ENCODE peak calls at places on chromosomes 3 and 15, in nine cellular contexts. F, E, G, T, P, M, S, N and K are unnamed samples.

GRCh38 chr3:177893321-177893720 is 642.9 kb upstream of the KCNMB2 start:
- DNase-seq in F (no peak), E (no peak), G (no peak), T (no peak), P (no peak), M (no peak), S (no peak), N (no peak), K (no peak)

GRCh38 chr3:195697582-195698324 is 23.0 kb upstream of the MUC20 start:
- DNase-seq in F (peak), E (no peak), G (peak), T (no peak), P (peak), M (peak), S (peak), N (no peak), K (peak)

GRCh38 chr3:39981547-39982184 is 172.3 kb downstream of the MYRIP start:
- DNase-seq in F (no peak), E (no peak), G (no peak), T (no peak), P (no peak), M (no peak), S (no peak), N (no peak), K (no peak)

GRCh38 chr3:57011022-57011421 is 49.4 kb upstream of the SPATA12 start:
- DNase-seq in F (no peak), E (no peak), G (no peak), T (no peak), P (no peak), M (no peak), S (no peak), N (no peak), K (no peak)

GRCh38 chr3:182957676-182958075 is 22.7 kb downstream of the DCUN1D1 start:
- DNase-seq in F (no peak), E (no peak), G (no peak), T (no peak), P (no peak), M (no peak), S (no peak), N (no peak), K (no peak)

GRCh38 chr15:55344206-55344605 is 25.2 kb downstream of the PIGB start:
- DNase-seq in F (peak), E (no peak), G (no peak), T (no peak), P (no peak), M (no peak), S (no peak), N (no peak), K (no peak)

GRCh38 chr15:89157061-89157460 is 64.3 kb downstream of the RLBP1 start:
- DNase-seq in F (no peak), E (no peak), G (no peak), T (no peak), P (no peak), M (no peak), S (no peak), N (no peak), K (no peak)

GRCh38 chr15:82625136-82625535 is 22.0 kb downstream of the CPEB1 start:
- DNase-seq in F (no peak), E (no peak), G (no peak), T (no peak), P (no peak), M (no peak), S (no peak), N (no peak), K (no peak)

GRCh38 chr15:79853492-79854328 is 43.1 kb downstream of the MTHFS start:
- DNase-seq in F (peak), E (peak), G (peak), T (no peak), P (peak), M (peak), S (peak), N (peak), K (peak)

DNA sequence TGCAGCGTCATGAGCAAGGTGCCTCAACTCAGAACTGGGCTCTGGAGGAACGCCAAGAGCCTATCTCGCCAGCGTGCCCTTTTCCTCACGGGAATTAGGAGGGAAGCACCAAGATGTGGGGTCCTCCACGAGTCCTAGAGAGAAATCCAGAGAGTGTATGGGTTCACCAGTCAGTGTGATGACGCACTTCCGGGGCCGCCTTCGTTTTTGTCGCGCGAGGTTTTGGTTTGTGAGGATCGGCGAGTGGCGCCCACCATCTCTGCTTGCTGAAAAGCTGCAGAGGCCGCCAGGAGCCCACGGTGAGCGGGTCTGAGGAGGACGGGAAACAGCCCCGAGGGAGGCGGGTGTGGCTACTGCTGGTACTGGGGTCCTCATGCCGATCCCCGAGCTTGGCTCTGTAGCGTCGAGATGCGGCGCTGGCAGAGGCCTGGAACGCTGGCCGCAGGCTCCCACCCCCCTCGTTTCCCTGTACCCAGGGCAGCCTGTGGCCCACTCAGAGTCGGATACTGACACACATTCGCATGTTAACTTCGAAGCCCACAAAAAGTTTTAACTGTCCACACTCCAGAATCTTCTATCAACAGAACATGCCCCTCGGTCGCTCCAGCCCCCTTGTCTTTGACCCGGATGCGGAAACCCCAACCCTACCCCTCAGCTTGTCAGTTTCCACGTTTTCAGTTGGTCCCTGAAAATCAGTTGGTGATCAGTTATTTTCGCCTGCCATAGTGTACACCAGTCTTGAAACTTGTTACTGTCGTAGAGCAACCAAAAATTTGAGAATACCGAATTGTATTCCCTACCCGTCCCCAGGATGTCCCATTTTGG is 30.4 kb downstream of the ZNF662 start:
- DNase-seq in F (peak), E (no peak), G (peak), T (no peak), P (no peak), M (no peak), S (no peak), N (no peak), K (no peak)
- H3K4me3 ChIP-seq in F (peak), E (no peak), G (peak), T (peak), P (peak), M (peak), S (no peak), N (no peak), K (peak)

GRCh38 chr3:58026598-58026997 is 18.4 kb downstream of the FLNB start:
- DNase-seq in F (peak), E (no peak), G (no peak), T (no peak), P (no peak), M (no peak), S (no peak), N (no peak), K (no peak)
- TF ChIP-seq CTCF in F (no peak), E (no peak), G (no peak), T (no peak), P (no peak), M (no peak), S (no peak), N (no peak), K (no peak)

DNA sequence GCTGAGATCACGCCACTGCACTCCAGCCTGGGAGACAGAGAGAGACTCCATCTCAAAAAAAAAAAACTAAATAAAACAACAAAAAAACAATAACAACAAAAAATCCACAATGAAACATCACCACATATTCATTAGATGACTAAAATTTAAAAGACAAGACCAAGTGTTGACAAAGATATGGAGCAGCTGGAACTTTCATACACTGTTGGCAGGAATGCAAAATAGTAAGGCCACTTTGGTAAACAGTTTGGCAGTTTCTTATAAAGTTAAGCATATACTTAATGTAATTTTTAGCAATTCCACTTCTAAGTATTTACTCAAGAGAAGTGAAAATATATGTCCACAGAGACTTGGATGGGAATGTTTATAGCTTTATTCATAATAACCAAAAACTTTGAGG is 43.2 kb downstream of the RBP2 start:
- DNase-seq in F (no peak), E (no peak), G (no peak), T (no peak), P (no peak), M (no peak), S (no peak), N (no peak), K (no peak)
- H3K4me3 ChIP-seq in F (no peak), E (no peak), G (no peak), T (no peak), P (no peak), M (no peak), S (no peak), N (no peak), K (no peak)

DNA sequence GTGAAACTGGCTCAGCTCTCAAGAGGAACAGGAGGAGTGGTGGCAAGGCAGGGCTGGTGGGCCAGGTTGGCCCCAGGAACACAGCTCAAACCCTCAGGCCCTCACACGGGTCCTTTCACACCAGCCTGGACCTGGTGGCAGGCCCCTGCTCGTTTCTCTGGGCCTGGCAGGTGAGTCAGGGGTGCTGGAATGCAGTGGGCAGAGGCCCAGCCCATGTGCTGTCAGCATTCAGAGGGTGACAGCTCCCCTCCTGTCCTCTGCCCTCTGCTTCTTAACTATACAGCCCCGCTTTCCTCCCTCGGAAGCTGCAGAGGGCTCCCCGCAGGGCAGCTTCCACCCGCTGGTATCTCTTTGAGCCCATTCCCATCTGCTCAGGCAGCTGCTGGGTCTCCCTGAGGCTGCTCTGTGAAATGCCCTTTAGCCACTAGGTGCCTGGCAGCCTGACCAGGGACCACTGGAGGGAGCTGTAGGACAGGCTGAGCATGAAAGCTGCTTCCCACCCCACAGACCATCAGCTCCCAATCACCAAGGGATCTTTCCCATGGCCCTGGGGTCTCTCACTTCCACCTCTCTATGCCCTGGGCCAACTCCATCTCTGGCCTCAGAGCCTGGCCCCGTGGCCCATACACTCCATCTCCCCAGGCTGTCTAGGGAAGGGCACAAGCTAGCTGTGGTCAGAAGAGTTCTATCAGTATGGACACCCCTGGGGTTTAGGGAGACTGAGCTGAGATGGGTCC is 24.8 kb downstream of the SHF start:
- DNase-seq in F (peak), E (peak), G (peak), T (peak), P (peak), M (peak), S (peak), N (peak), K (peak)
- TF ChIP-seq CTCF in F (peak), E (peak), G (peak), T (peak), P (peak), M (peak), S (peak), N (peak), K (peak)

GRCh38 chr3:189778340-189778950 is 147.3 kb downstream of the TP63 start:
- DNase-seq in F (no peak), E (no peak), G (no peak), T (no peak), P (no peak), M (no peak), S (no peak), N (no peak), K (no peak)

GRCh38 chr3:189776163-189776824 is 145.1 kb downstream of the TP63 start:
- DNase-seq in F (no peak), E (no peak), G (no peak), T (no peak), P (no peak), M (no peak), S (no peak), N (no peak), K (no peak)

GRCh38 chr3:189779166-189779565 is 148.0 kb downstream of the TP63 start:
- DNase-seq in F (peak), E (no peak), G (no peak), T (no peak), P (no peak), M (no peak), S (no peak), N (no peak), K (no peak)

GRCh38 chr3:189780556-189781270 is 149.5 kb downstream of the TP63 start:
- DNase-seq in F (no peak), E (no peak), G (no peak), T (no peak), P (no peak), M (no peak), S (no peak), N (no peak), K (no peak)

GRCh38 chr3:189781384-189781783 is 150.2 kb downstream of the TP63 start:
- DNase-seq in F (peak), E (no peak), G (no peak), T (no peak), P (no peak), M (no peak), S (no peak), N (no peak), K (no peak)
- H3K4me3 ChIP-seq in F (no peak), E (no peak), G (no peak), T (no peak), P (no peak), M (no peak), S (no peak), N (no peak), K (no peak)

GRCh38 chr15:76333720-76334437 is 2.7 kb upstream of the ISL2 start:
- DNase-seq in F (no peak), E (no peak), G (no peak), T (no peak), P (no peak), M (no peak), S (peak), N (no peak), K (no peak)
- TF ChIP-seq CTCF in F (peak), E (peak), G (peak), T (no peak), P (peak), M (no peak), S (peak), N (no peak), K (peak)